ENCODE peak calls at places on chromosomes 4 and X, in four cellular contexts. One of them, this sample, is unnamed. For H3K9me3, the result is how much of the 10 kb centered on the place peaks cover.

GRCh38 chr4:168291242-168291641 is 27.3 kb downstream of the DDX60 start:
- DNase-seq in transverse colon: no peak
- DNase-seq in GM23248: no peak
- DNase-seq in upper lobe of left lung: no peak
- DNase-seq in this sample: no peak

GRCh38 chr4:157895205-157895604 is 277.6 kb downstream of the GASK1B start:
- DNase-seq in GM23248: no peak
- DNase-seq in upper lobe of left lung: no peak
- DNase-seq in transverse colon: no peak
- DNase-seq in this sample: peak

GRCh38 chrX:66030505-66031317 is 9.2 kb downstream of the VSIG4 start:
- DNase-seq in transverse colon: peak
- DNase-seq in upper lobe of left lung: no peak
- DNase-seq in GM23248: peak
- DNase-seq in this sample: peak

GRCh38 chr4:155900402-155900801 is 3.1 kb upstream of the TDO2 start:
- DNase-seq in transverse colon: no peak
- DNase-seq in GM23248: peak
- DNase-seq in upper lobe of left lung: no peak
- DNase-seq in this sample: peak

GRCh38 chrX:9465380-9466114 is 689 bp downstream of the TBL1X start:
- DNase-seq in upper lobe of left lung: no peak
- DNase-seq in GM23248: peak
- DNase-seq in transverse colon: peak
- DNase-seq in this sample: peak

GRCh38 chr4:180557348-180557747 is 1685.9 kb upstream of the TENM3 start:
- DNase-seq in GM23248: no peak
- DNase-seq in upper lobe of left lung: no peak
- DNase-seq in transverse colon: no peak
- DNase-seq in this sample: no peak

GRCh38 chrX:9651737-9652136 is 113.9 kb downstream of the GPR143 start:
- DNase-seq in upper lobe of left lung: no peak
- DNase-seq in transverse colon: no peak
- DNase-seq in GM23248: no peak
- DNase-seq in this sample: peak

GRCh38 chrX:152926923-152927322 is 29.1 kb downstream of the ZNF185 start:
- DNase-seq in upper lobe of left lung: no peak
- DNase-seq in GM23248: peak
- DNase-seq in transverse colon: no peak
- DNase-seq in this sample: no peak

GRCh38 chrX:13190051-13190450 is 129.8 kb downstream of the ATXN3L start:
- DNase-seq in GM23248: no peak
- DNase-seq in upper lobe of left lung: no peak
- DNase-seq in transverse colon: no peak
- DNase-seq in this sample: peak

GRCh38 chrX:5341902-5342301 is 886.8 kb downstream of the NLGN4X start:
- DNase-seq in GM23248: no peak
- DNase-seq in upper lobe of left lung: no peak
- DNase-seq in transverse colon: no peak
- DNase-seq in this sample: peak

DNA sequence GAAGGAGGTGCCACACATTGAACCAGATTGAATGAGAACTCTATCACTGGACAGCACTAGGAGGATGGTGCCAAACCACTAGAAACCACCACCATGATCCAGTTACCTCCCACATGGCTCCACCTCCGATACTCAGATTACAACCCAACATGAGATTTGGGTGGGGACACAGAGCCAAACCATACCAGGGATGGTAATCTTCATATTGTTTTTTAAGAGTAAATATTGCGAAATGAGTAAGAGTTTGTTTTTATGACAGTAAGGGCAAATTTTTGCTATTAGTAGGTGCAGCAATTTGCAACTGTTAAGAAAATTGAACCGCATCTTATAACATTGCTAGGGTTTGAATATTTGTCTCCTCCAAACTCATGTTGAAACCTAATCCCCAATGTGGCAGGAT is 891.5 kb downstream of the NLGN4X start:
- DNase-seq in GM23248: no peak
- DNase-seq in upper lobe of left lung: no peak
- DNase-seq in transverse colon: no peak
- DNase-seq in this sample: no peak
- H3K9me3 ChIP-seq in GM23248: under half
- H3K9me3 ChIP-seq in upper lobe of left lung: under half
- H3K9me3 ChIP-seq in transverse colon: under half
- H3K9me3 ChIP-seq in this sample: under half

DNA sequence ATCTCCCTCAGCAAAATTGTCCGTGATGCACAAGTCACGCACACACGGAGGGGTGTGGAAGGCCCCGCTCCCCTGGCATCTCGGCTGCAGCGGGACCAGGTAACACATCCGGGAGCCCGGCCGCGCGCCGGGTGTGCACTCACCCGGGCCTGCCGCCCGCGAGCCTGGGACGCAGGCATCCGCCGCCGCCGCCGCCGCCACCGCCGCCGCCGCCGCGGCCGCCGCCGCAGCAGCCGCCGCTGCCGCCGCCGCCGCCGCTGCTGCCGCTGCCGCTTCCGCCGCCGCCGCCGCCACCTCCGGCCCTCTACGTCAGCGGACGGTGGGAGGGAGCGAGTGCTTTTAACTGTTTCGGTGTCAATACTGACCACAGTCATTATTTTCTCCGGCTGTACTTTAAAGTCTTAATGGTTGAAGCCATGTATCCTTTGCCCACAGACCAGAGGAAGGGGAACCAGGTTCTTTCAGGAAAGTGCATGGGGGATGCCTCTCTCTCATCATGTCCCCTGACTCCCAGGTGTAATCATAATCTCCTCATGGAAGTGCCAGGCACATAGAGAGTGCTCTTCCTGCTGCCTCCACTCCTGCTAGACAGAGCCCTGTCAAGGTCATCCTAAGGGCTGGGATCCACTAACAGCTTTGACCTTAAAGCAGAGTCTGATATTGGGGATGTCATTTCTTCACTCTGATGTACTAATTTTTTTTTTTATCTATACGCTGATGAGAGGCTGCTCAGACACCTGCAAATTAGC is 38.0 kb downstream of the MAGEE2 start:
- DNase-seq in upper lobe of left lung: peak
- DNase-seq in GM23248: peak
- DNase-seq in transverse colon: peak
- DNase-seq in this sample: peak
- H3K4me3 ChIP-seq in upper lobe of left lung: peak
- H3K4me3 ChIP-seq in GM23248: peak
- H3K4me3 ChIP-seq in transverse colon: peak
- H3K4me3 ChIP-seq in this sample: peak

DNA sequence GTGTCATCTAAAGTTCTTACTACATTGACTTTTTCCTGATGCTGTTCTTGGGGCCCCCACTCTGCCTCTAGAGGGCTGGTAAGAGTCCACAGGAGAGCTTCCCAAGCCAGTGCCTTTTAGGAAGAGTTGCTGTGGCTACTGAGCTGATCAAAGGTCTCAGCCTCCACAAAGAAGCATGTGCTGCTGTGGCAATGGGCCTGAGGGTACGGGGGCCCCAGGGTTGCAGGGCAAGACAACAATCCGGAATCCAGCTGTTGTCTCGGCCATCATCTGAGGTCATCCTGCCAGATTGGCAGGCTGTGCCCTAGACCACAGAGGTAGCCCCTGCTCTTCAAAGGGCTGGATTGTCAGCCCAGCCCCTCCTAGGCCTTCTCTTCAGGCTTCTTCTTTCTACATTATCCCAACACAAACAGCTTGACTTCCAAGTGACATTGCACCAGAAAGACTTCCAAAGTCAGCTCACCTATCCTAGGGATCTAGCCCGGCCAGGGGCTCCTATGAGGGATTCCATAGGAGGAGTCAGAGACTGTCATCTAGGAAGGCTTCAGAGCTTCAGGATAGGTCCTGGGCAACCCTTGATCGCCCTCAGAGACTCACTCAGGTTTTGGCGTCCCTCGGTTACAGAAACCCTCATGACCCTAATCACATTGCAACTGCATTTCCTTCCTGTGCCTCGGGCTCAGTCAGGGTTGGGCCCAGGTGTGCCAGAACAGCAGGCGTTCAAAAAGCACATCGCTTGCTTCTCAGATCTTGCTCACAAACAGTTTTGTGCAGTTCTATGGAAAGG is 27.7 kb downstream of the SLC25A5 start:
- DNase-seq in GM23248: no peak
- DNase-seq in upper lobe of left lung: no peak
- DNase-seq in transverse colon: peak
- DNase-seq in this sample: peak
- H3K9me3 ChIP-seq in GM23248: under half
- H3K9me3 ChIP-seq in upper lobe of left lung: under half
- H3K9me3 ChIP-seq in transverse colon: under half
- H3K9me3 ChIP-seq in this sample: under half

GRCh38 chr4:1348746-1349145 is 1.7 kb downstream of the UVSSA start:
- DNase-seq in transverse colon: no peak
- DNase-seq in GM23248: no peak
- DNase-seq in upper lobe of left lung: no peak
- DNase-seq in this sample: no peak
- H3K4me3 ChIP-seq in transverse colon: no peak
- H3K4me3 ChIP-seq in GM23248: no peak
- H3K4me3 ChIP-seq in upper lobe of left lung: peak
- H3K4me3 ChIP-seq in this sample: no peak

GRCh38 chrX:20015422-20015821 is 24.6 kb upstream of the BCLAF3 start:
- DNase-seq in GM23248: peak
- DNase-seq in upper lobe of left lung: no peak
- DNase-seq in transverse colon: no peak
- DNase-seq in this sample: no peak

GRCh38 chrX:20016618-20016945 is 25.7 kb upstream of the BCLAF3 start:
- DNase-seq in GM23248: peak
- DNase-seq in upper lobe of left lung: no peak
- DNase-seq in transverse colon: no peak
- DNase-seq in this sample: no peak

GRCh38 chrX:20015945-20016617 is 25.2 kb upstream of the BCLAF3 start:
- DNase-seq in transverse colon: no peak
- DNase-seq in upper lobe of left lung: no peak
- DNase-seq in GM23248: peak
- DNase-seq in this sample: no peak

DNA sequence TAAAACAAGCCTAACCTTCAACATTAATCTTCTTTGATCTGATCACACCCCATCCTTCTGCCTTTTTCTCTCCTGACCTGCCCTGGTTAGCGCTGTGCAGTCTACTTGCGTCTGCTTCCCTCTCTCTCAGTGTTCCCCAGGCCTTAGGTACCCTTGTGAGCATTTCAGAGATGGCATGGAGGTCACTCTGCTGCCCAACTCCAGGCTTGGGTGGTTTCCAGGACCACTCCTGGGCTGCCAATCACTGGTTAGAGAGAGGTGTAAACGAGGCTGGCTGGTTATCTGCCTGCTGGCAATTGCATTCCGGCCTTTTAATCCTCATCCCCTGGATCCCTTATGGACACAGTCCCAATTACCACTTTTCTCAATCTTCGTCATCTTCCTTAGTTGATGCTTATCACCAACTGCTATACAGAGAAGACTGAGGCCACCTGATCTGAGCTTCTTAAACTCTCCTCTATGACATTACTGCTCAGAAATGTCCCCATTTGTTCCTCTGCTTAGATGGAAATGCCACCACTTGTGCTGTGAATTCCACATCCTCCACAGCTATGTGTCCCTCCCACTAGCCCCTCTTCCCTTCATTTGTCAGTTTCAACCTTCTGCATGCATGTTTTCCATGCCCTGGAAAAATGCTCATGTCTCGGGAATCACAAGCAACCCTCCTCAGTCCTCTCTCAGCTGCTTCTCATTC is 29.0 kb upstream of the BCLAF3 start:
- DNase-seq in transverse colon: no peak
- DNase-seq in upper lobe of left lung: no peak
- DNase-seq in GM23248: no peak
- DNase-seq in this sample: no peak
- H3K9me3 ChIP-seq in transverse colon: under half
- H3K9me3 ChIP-seq in upper lobe of left lung: under half
- H3K9me3 ChIP-seq in GM23248: under half
- H3K9me3 ChIP-seq in this sample: under half

GRCh38 chr4:81214144-81214517 is 891 bp downstream of the PRKG2 start:
- DNase-seq in GM23248: peak
- DNase-seq in upper lobe of left lung: no peak
- DNase-seq in transverse colon: no peak
- DNase-seq in this sample: no peak

GRCh38 chr4:81215219-81215892 is at the start of gene PRKG2:
- DNase-seq in transverse colon: peak
- DNase-seq in upper lobe of left lung: peak
- DNase-seq in GM23248: peak
- DNase-seq in this sample: no peak

GRCh38 chr4:81213671-81214070 is 1.4 kb downstream of the PRKG2 start:
- DNase-seq in transverse colon: no peak
- DNase-seq in upper lobe of left lung: no peak
- DNase-seq in GM23248: peak
- DNase-seq in this sample: no peak

GRCh38 chr4:81215936-81216335 is 914 bp upstream of the PRKG2 start:
- DNase-seq in GM23248: no peak
- DNase-seq in upper lobe of left lung: no peak
- DNase-seq in transverse colon: no peak
- DNase-seq in this sample: no peak

DNA sequence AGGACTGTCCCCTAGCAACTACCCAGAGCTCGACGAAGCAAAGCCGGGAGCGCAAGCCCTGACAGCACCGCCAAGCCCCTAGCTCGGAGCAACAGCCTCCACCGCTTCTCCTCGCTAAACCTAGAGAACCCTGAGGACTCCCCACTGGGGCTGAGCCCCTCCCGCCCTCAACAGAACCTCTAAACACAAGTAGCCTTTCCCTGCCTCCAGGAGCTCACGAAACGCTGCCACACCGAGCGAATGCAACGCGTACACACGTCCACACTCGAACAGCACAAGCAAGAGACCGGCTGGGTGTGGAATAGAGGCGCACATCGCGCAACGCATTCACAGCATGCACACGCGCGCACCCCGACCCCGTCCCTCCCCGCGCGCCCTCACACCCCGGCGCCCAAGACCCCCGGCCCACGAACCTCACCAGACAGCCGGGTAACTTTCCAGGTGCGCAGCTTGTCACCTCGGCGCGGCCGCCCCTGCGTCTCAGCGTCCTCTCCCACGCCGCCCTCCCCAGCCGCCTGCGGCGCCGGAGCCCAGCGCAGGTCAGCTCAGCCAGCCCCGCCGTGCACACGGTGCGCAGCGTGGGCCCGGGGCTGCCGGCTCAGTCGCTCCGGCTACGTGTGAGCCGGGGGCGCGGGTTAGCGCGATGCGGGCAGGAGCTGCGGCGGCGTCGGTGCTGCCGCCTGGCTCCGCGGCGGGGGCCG is 354 bp downstream of the PRKG2 start:
- DNase-seq in upper lobe of left lung: peak
- DNase-seq in transverse colon: peak
- DNase-seq in GM23248: peak
- DNase-seq in this sample: no peak
- H3K4me3 ChIP-seq in upper lobe of left lung: peak
- H3K4me3 ChIP-seq in transverse colon: peak
- H3K4me3 ChIP-seq in GM23248: peak
- H3K4me3 ChIP-seq in this sample: no peak

This sample was measured in SJCRH30.